ENCODE peak calls at places on chromosomes 3 and 15, in eight cellular contexts. K, F, H, O, D, C, S and Q are unnamed samples.

GRCh38 chr3:188133219-188133618 is 20.7 kb upstream of the LPP start:
- DNase-seq in K (no peak), F (no peak), H (no peak), O (no peak), D (no peak), C (no peak), S (no peak), Q (no peak)

GRCh38 chr3:129794319-129795201 is 99.0 kb downstream of the TMCC1 start:
- DNase-seq in K (peak; percentile 28), F (peak; percentile 7), H (peak; percentile 31), O (peak; percentile 14), D (no peak), C (no peak), S (no peak), Q (no peak)

GRCh38 chr15:83653639-83654378 is at the start of gene ADAMTSL3:
- DNase-seq in K (no peak), F (peak; percentile 5), H (no peak), O (no peak), D (peak; percentile 28), C (no peak), S (no peak), Q (no peak)

GRCh38 chr3:111735271-111735758 is 123.8 kb upstream of the PHLDB2 start:
- DNase-seq in K (no peak), F (no peak), H (no peak), O (no peak), D (peak; percentile 19), C (no peak), S (no peak), Q (no peak)

GRCh38 chr15:68672781-68673205 is 94.0 kb downstream of the CORO2B start:
- DNase-seq in K (no peak), F (no peak), H (no peak), O (no peak), D (no peak), C (no peak), S (no peak), Q (no peak)

GRCh38 chr3:195237981-195238625 is 32.9 kb downstream of the XXYLT1 start:
- DNase-seq in K (no peak), F (no peak), H (no peak), O (no peak), D (no peak), C (no peak), S (no peak), Q (no peak)

GRCh38 chr3:53628546-53629395 is 134.4 kb downstream of the CACNA1D start:
- DNase-seq in K (no peak), F (no peak), H (no peak), O (no peak), D (no peak), C (no peak), S (no peak), Q (no peak)

GRCh38 chr15:40982855-40983254 is 29.6 kb downstream of the CHAC1 start:
- DNase-seq in K (no peak), F (no peak), H (no peak), O (no peak), D (no peak), C (no peak), S (no peak), Q (no peak)

GRCh38 chr3:150030841-150031240 is 60.1 kb upstream of the PFN2 start:
- DNase-seq in K (no peak), F (no peak), H (no peak), O (no peak), D (no peak), C (no peak), S (no peak), Q (no peak)

GRCh38 chr3:71064288-71064975 is 519.1 kb downstream of the FOXP1 start:
- DNase-seq in K (peak; percentile 21), F (peak; percentile 80), H (peak; percentile 84), O (peak; percentile 51), D (no peak), C (peak; percentile 59), S (no peak), Q (no peak)

GRCh38 chr3:68424796-68425460 is 507.4 kb downstream of the TAFA4 start:
- DNase-seq in K (no peak), F (no peak), H (no peak), O (no peak), D (no peak), C (no peak), S (no peak), Q (no peak)

GRCh38 chr15:65192016-65192415 is 6.9 kb upstream of the CLPX start:
- DNase-seq in K (no peak), F (no peak), H (no peak), O (no peak), D (no peak), C (no peak), S (no peak), Q (no peak)

GRCh38 chr3:127750226-127751031 is 71.9 kb downstream of the MGLL start:
- DNase-seq in K (no peak), F (no peak), H (no peak), O (peak; percentile 55), D (no peak), C (no peak), S (no peak), Q (no peak)

GRCh38 chr15:59160880-59161593 is 45.6 kb upstream of the LDHAL6B start:
- DNase-seq in K (no peak), F (peak; percentile 46), H (no peak), O (no peak), D (peak; percentile 25), C (no peak), S (no peak), Q (no peak)

GRCh38 chr15:94230886-94231727 is at the start of gene MCTP2:
- DNase-seq in K (peak; percentile 74), F (no peak), H (peak; percentile 92), O (peak; percentile 74), D (peak; percentile 11), C (peak; percentile 86), S (peak; percentile 79), Q (peak; percentile 88)

GRCh38 chr15:81160312-81161214 is 26.5 kb downstream of the CFAP161 start:
- DNase-seq in K (no peak), F (no peak), H (no peak), O (no peak), D (no peak), C (no peak), S (no peak), Q (no peak)

GRCh38 chr3:99504258-99504657 is 134.1 kb upstream of the COL8A1 start:
- DNase-seq in K (no peak), F (no peak), H (no peak), O (no peak), D (peak; percentile 98), C (no peak), S (no peak), Q (no peak)

GRCh38 chr15:65092911-65093792 is 16.6 kb downstream of the KBTBD13 start:
- DNase-seq in K (no peak), F (no peak), H (peak; percentile 10), O (no peak), D (no peak), C (no peak), S (no peak), Q (no peak)

GRCh38 chr3:129989391-129989790 is 14.9 kb downstream of the TRH start:
- DNase-seq in K (no peak), F (no peak), H (no peak), O (no peak), D (no peak), C (no peak), S (no peak), Q (no peak)

GRCh38 chr3:10397879-10398278 is 77.0 kb upstream of the SEC13 start:
- DNase-seq in K (no peak), F (no peak), H (no peak), O (no peak), D (no peak), C (no peak), S (no peak), Q (no peak)

GRCh38 chr15:29815000-29815704 is 7.1 kb downstream of the TJP1 start:
- DNase-seq in K (no peak), F (peak; percentile 26), H (no peak), O (no peak), D (peak; percentile 24), C (no peak), S (no peak), Q (no peak)

GRCh38 chr15:49036650-49037545 is 9.3 kb downstream of the SECISBP2L start:
- DNase-seq in K (no peak), F (no peak), H (no peak), O (no peak), D (no peak), C (no peak), S (no peak), Q (no peak)

GRCh38 chr3:63067999-63068645 is 192.9 kb upstream of the CADPS start:
- DNase-seq in K (peak; percentile 8), F (peak; percentile 10), H (no peak), O (peak; percentile 20), D (peak; percentile 19), C (no peak), S (no peak), Q (no peak)

GRCh38 chr15:92884813-92885461 is 15.2 kb upstream of the CHD2 start:
- DNase-seq in K (no peak), F (no peak), H (no peak), O (no peak), D (no peak), C (no peak), S (no peak), Q (no peak)

GRCh38 chr3:15510493-15510892 is 11.0 kb downstream of the COLQ start:
- DNase-seq in K (no peak), F (no peak), H (no peak), O (no peak), D (no peak), C (no peak), S (no peak), Q (no peak)

GRCh38 chr3:31573460-31573779 is 40.7 kb downstream of the STT3B start:
- DNase-seq in K (no peak), F (no peak), H (no peak), O (no peak), D (no peak), C (no peak), S (no peak), Q (no peak)

GRCh38 chr15:65902373-65902772 is 33.1 kb downstream of the RAB11A start:
- DNase-seq in K (peak; percentile 69), F (peak; percentile 67), H (no peak), O (peak; percentile 55), D (no peak), C (no peak), S (no peak), Q (peak; percentile 37)

GRCh38 chr3:156892701-156893100 is 66.5 kb downstream of the LEKR1 start:
- DNase-seq in K (no peak), F (no peak), H (no peak), O (no peak), D (no peak), C (no peak), S (no peak), Q (no peak)

GRCh38 chr15:62873203-62873602 is 169.3 kb upstream of the TPM1 start:
- DNase-seq in K (no peak), F (no peak), H (no peak), O (no peak), D (no peak), C (no peak), S (no peak), Q (no peak)

GRCh38 chr3:185225080-185225479 is 28.8 kb downstream of the EHHADH start:
- DNase-seq in K (no peak), F (no peak), H (no peak), O (no peak), D (no peak), C (no peak), S (no peak), Q (no peak)

GRCh38 chr3:31105438-31106077 is 211.1 kb upstream of the GADL1 start:
- DNase-seq in K (no peak), F (no peak), H (no peak), O (no peak), D (no peak), C (peak; percentile 17), S (no peak), Q (peak; percentile 30)

GRCh38 chr3:18988619-18989229 is 159.6 kb upstream of the KCNH8 start:
- DNase-seq in K (no peak), F (no peak), H (no peak), O (no peak), D (peak; percentile 4), C (no peak), S (no peak), Q (no peak)